ENCODE peak calls at places on chromosome 21, in ten cellular contexts. One of them, this sample, is unnamed.

GRCh38 chr21:45408811-45409261 is 3.9 kb downstream of the COL18A1 start:
- DNase-seq in frontal cortex: no peak
- DNase-seq in nephron progenitor cell: no peak
- DNase-seq in pancreas: no peak
- DNase-seq in naive thymus-derived CD8-positive, alpha-beta T cell: no peak
- DNase-seq in choroid plexus epithelial cell: no peak
- DNase-seq in T-cell: no peak
- DNase-seq in NCI-H2171: no peak
- DNase-seq in activated CD8-positive, alpha-beta T cell treated with anti-CD3 and anti-CD28 coated beads for 36 hours: no peak
- DNase-seq in NCI-H1417: no peak
- DNase-seq in this sample: no peak

GRCh38 chr21:34594566-34595234 is 20.2 kb downstream of the RCAN1 start:
- DNase-seq in nephron progenitor cell: no peak
- DNase-seq in NCI-H1417: peak
- DNase-seq in frontal cortex: no peak
- DNase-seq in choroid plexus epithelial cell: no peak
- DNase-seq in pancreas: no peak
- DNase-seq in activated CD8-positive, alpha-beta T cell treated with anti-CD3 and anti-CD28 coated beads for 36 hours: no peak
- DNase-seq in T-cell: no peak
- DNase-seq in NCI-H2171: no peak
- DNase-seq in naive thymus-derived CD8-positive, alpha-beta T cell: no peak
- DNase-seq in this sample: no peak

GRCh38 chr21:38847556-38847955 is 41.8 kb downstream of the ETS2 start:
- DNase-seq in NCI-H2171: no peak
- DNase-seq in NCI-H1417: no peak
- DNase-seq in choroid plexus epithelial cell: peak
- DNase-seq in nephron progenitor cell: no peak
- DNase-seq in naive thymus-derived CD8-positive, alpha-beta T cell: no peak
- DNase-seq in pancreas: no peak
- DNase-seq in frontal cortex: no peak
- DNase-seq in activated CD8-positive, alpha-beta T cell treated with anti-CD3 and anti-CD28 coated beads for 36 hours: no peak
- DNase-seq in T-cell: no peak
- DNase-seq in this sample: no peak

GRCh38 chr21:38989745-38990423 is 184.2 kb downstream of the ETS2 start:
- DNase-seq in NCI-H2171: no peak
- DNase-seq in NCI-H1417: peak
- DNase-seq in activated CD8-positive, alpha-beta T cell treated with anti-CD3 and anti-CD28 coated beads for 36 hours: no peak
- DNase-seq in nephron progenitor cell: peak
- DNase-seq in T-cell: no peak
- DNase-seq in frontal cortex: no peak
- DNase-seq in choroid plexus epithelial cell: peak
- DNase-seq in pancreas: no peak
- DNase-seq in naive thymus-derived CD8-positive, alpha-beta T cell: no peak
- DNase-seq in this sample: peak

GRCh38 chr21:29092102-29092959 is 18.9 kb upstream of the CCT8 start:
- DNase-seq in nephron progenitor cell: no peak
- DNase-seq in pancreas: no peak
- DNase-seq in T-cell: no peak
- DNase-seq in choroid plexus epithelial cell: peak
- DNase-seq in naive thymus-derived CD8-positive, alpha-beta T cell: no peak
- DNase-seq in NCI-H1417: no peak
- DNase-seq in NCI-H2171: no peak
- DNase-seq in activated CD8-positive, alpha-beta T cell treated with anti-CD3 and anti-CD28 coated beads for 36 hours: no peak
- DNase-seq in frontal cortex: no peak
- DNase-seq in this sample: peak

GRCh38 chr21:31660134-31660565 is 657 bp downstream of the SOD1 start:
- DNase-seq in activated CD8-positive, alpha-beta T cell treated with anti-CD3 and anti-CD28 coated beads for 36 hours: peak
- DNase-seq in NCI-H2171: peak
- DNase-seq in naive thymus-derived CD8-positive, alpha-beta T cell: peak
- DNase-seq in nephron progenitor cell: peak
- DNase-seq in T-cell: peak
- DNase-seq in NCI-H1417: peak
- DNase-seq in choroid plexus epithelial cell: peak
- DNase-seq in pancreas: peak
- DNase-seq in frontal cortex: no peak
- DNase-seq in this sample: no peak

GRCh38 chr21:37357691-37358090 is 8.9 kb upstream of the DYRK1A start:
- DNase-seq in NCI-H1417: no peak
- DNase-seq in pancreas: no peak
- DNase-seq in naive thymus-derived CD8-positive, alpha-beta T cell: no peak
- DNase-seq in frontal cortex: no peak
- DNase-seq in choroid plexus epithelial cell: no peak
- DNase-seq in nephron progenitor cell: no peak
- DNase-seq in NCI-H2171: no peak
- DNase-seq in activated CD8-positive, alpha-beta T cell treated with anti-CD3 and anti-CD28 coated beads for 36 hours: no peak
- DNase-seq in T-cell: no peak
- DNase-seq in this sample: no peak

GRCh38 chr21:9837946-9838801 is 683.2 kb upstream of the TPTE start:
- DNase-seq in choroid plexus epithelial cell: no peak
- DNase-seq in activated CD8-positive, alpha-beta T cell treated with anti-CD3 and anti-CD28 coated beads for 36 hours: no peak
- DNase-seq in naive thymus-derived CD8-positive, alpha-beta T cell: no peak
- DNase-seq in NCI-H1417: no peak
- DNase-seq in NCI-H2171: no peak
- DNase-seq in frontal cortex: no peak
- DNase-seq in T-cell: no peak
- DNase-seq in pancreas: no peak
- DNase-seq in nephron progenitor cell: no peak
- DNase-seq in this sample: no peak

GRCh38 chr21:32921632-32922230 is 104.0 kb upstream of the OLIG2 start:
- DNase-seq in nephron progenitor cell: peak
- DNase-seq in pancreas: no peak
- DNase-seq in NCI-H2171: no peak
- DNase-seq in T-cell: peak
- DNase-seq in choroid plexus epithelial cell: peak
- DNase-seq in activated CD8-positive, alpha-beta T cell treated with anti-CD3 and anti-CD28 coated beads for 36 hours: peak
- DNase-seq in frontal cortex: no peak
- DNase-seq in naive thymus-derived CD8-positive, alpha-beta T cell: peak
- DNase-seq in NCI-H1417: peak
- DNase-seq in this sample: no peak

GRCh38 chr21:20592482-20592881 is 405.7 kb upstream of the NCAM2 start:
- DNase-seq in NCI-H2171: no peak
- DNase-seq in nephron progenitor cell: no peak
- DNase-seq in T-cell: no peak
- DNase-seq in frontal cortex: no peak
- DNase-seq in choroid plexus epithelial cell: no peak
- DNase-seq in naive thymus-derived CD8-positive, alpha-beta T cell: no peak
- DNase-seq in pancreas: no peak
- DNase-seq in NCI-H1417: no peak
- DNase-seq in activated CD8-positive, alpha-beta T cell treated with anti-CD3 and anti-CD28 coated beads for 36 hours: no peak
- DNase-seq in this sample: peak

GRCh38 chr21:39006653-39007417 is 176.4 kb downstream of the PSMG1 start:
- DNase-seq in frontal cortex: peak
- DNase-seq in choroid plexus epithelial cell: peak
- DNase-seq in activated CD8-positive, alpha-beta T cell treated with anti-CD3 and anti-CD28 coated beads for 36 hours: no peak
- DNase-seq in T-cell: no peak
- DNase-seq in NCI-H1417: no peak
- DNase-seq in NCI-H2171: no peak
- DNase-seq in naive thymus-derived CD8-positive, alpha-beta T cell: no peak
- DNase-seq in pancreas: no peak
- DNase-seq in nephron progenitor cell: no peak
- DNase-seq in this sample: no peak

GRCh38 chr21:43868461-43868860 is 3.4 kb downstream of the AGPAT3 start:
- DNase-seq in nephron progenitor cell: no peak
- DNase-seq in NCI-H1417: no peak
- DNase-seq in T-cell: no peak
- DNase-seq in naive thymus-derived CD8-positive, alpha-beta T cell: no peak
- DNase-seq in choroid plexus epithelial cell: no peak
- DNase-seq in frontal cortex: no peak
- DNase-seq in pancreas: no peak
- DNase-seq in NCI-H2171: no peak
- DNase-seq in activated CD8-positive, alpha-beta T cell treated with anti-CD3 and anti-CD28 coated beads for 36 hours: no peak
- DNase-seq in this sample: no peak

GRCh38 chr21:28069446-28069845 is 923.2 kb downstream of the LTN1 start:
- DNase-seq in nephron progenitor cell: no peak
- DNase-seq in choroid plexus epithelial cell: peak
- DNase-seq in activated CD8-positive, alpha-beta T cell treated with anti-CD3 and anti-CD28 coated beads for 36 hours: no peak
- DNase-seq in T-cell: no peak
- DNase-seq in pancreas: no peak
- DNase-seq in frontal cortex: no peak
- DNase-seq in NCI-H1417: peak
- DNase-seq in NCI-H2171: no peak
- DNase-seq in naive thymus-derived CD8-positive, alpha-beta T cell: no peak
- DNase-seq in this sample: peak

GRCh38 chr21:24825348-24825747 is 781.9 kb downstream of the MRPL39 start:
- DNase-seq in NCI-H1417: no peak
- DNase-seq in frontal cortex: no peak
- DNase-seq in naive thymus-derived CD8-positive, alpha-beta T cell: no peak
- DNase-seq in pancreas: no peak
- DNase-seq in choroid plexus epithelial cell: no peak
- DNase-seq in activated CD8-positive, alpha-beta T cell treated with anti-CD3 and anti-CD28 coated beads for 36 hours: no peak
- DNase-seq in T-cell: no peak
- DNase-seq in NCI-H2171: no peak
- DNase-seq in nephron progenitor cell: no peak
- DNase-seq in this sample: no peak

GRCh38 chr21:42652527-42653491 is 612 bp upstream of the PDE9A start:
- DNase-seq in nephron progenitor cell: peak
- DNase-seq in pancreas: peak
- DNase-seq in frontal cortex: peak
- DNase-seq in T-cell: no peak
- DNase-seq in NCI-H2171: peak
- DNase-seq in NCI-H1417: peak
- DNase-seq in naive thymus-derived CD8-positive, alpha-beta T cell: no peak
- DNase-seq in choroid plexus epithelial cell: peak
- DNase-seq in activated CD8-positive, alpha-beta T cell treated with anti-CD3 and anti-CD28 coated beads for 36 hours: no peak
- DNase-seq in this sample: no peak

GRCh38 chr21:38639782-38640750 is 141.8 kb upstream of the ERG start:
- DNase-seq in choroid plexus epithelial cell: no peak
- DNase-seq in NCI-H1417: no peak
- DNase-seq in frontal cortex: no peak
- DNase-seq in nephron progenitor cell: no peak
- DNase-seq in NCI-H2171: no peak
- DNase-seq in activated CD8-positive, alpha-beta T cell treated with anti-CD3 and anti-CD28 coated beads for 36 hours: no peak
- DNase-seq in pancreas: no peak
- DNase-seq in T-cell: no peak
- DNase-seq in naive thymus-derived CD8-positive, alpha-beta T cell: no peak
- DNase-seq in this sample: no peak

GRCh38 chr21:40016667-40017066 is 149.4 kb downstream of the PCP4 start:
- DNase-seq in activated CD8-positive, alpha-beta T cell treated with anti-CD3 and anti-CD28 coated beads for 36 hours: no peak
- DNase-seq in nephron progenitor cell: no peak
- DNase-seq in choroid plexus epithelial cell: no peak
- DNase-seq in T-cell: no peak
- DNase-seq in pancreas: no peak
- DNase-seq in naive thymus-derived CD8-positive, alpha-beta T cell: no peak
- DNase-seq in NCI-H1417: no peak
- DNase-seq in NCI-H2171: no peak
- DNase-seq in frontal cortex: no peak
- DNase-seq in this sample: no peak